ENCODE peak calls at places on chromosomes 7 and 10, in five cellular contexts. K, D, E, H and W are unnamed samples.

GRCh38 chr10:79905322-79906314 is 43.3 kb downstream of the SFTPD start:
- DNase-seq in D (no peak), E (no peak), H (peak), K (peak), W (no peak)

GRCh38 chr10:124703372-124703771 is 40.8 kb downstream of the FAM53B start:
- DNase-seq in K (no peak), D (no peak), E (no peak), H (no peak), W (no peak)

GRCh38 chr7:129308047-129308446 is 83.2 kb downstream of the AHCYL2 start:
- DNase-seq in H (no peak), D (no peak), E (no peak), K (no peak), W (no peak)

GRCh38 chr10:116263870-116264269 is 9.1 kb downstream of the GFRA1 start:
- DNase-seq in E (no peak), K (no peak), D (no peak), H (no peak), W (no peak)

GRCh38 chr10:71643904-71644303 is 75.7 kb downstream of the C10orf105 start:
- DNase-seq in H (no peak), E (no peak), K (no peak), D (peak), W (peak)

GRCh38 chr7:130365511-130366441 is 14.5 kb upstream of the CPA1 start:
- DNase-seq in D (no peak), H (no peak), E (peak), K (no peak), W (no peak)

GRCh38 chr7:13742719-13743640 is 246.5 kb downstream of the ETV1 start:
- DNase-seq in K (peak), E (no peak), H (peak), D (peak), W (no peak)

GRCh38 chr7:100100420-100101015 is 679 bp downstream of the MCM7 start:
- DNase-seq in H (peak), D (peak), E (peak), K (peak), W (peak)

GRCh38 chr10:25078659-25079429 is 62.4 kb downstream of the THNSL1 start:
- DNase-seq in H (no peak), E (no peak), K (peak), D (no peak), W (no peak)

GRCh38 chr7:47539398-47540052 is 42.4 kb downstream of the TNS3 start:
- DNase-seq in H (peak), D (no peak), K (peak), E (no peak), W (no peak)

GRCh38 chr7:77383333-77383740 is 32.8 kb downstream of the GSAP start:
- DNase-seq in K (no peak), E (no peak), H (peak), D (no peak), W (no peak)

GRCh38 chr10:94363251-94363565 is 469 bp upstream of the NOC3L start:
- DNase-seq in K (no peak), D (no peak), E (no peak), H (no peak), W (no peak)

GRCh38 chr10:89122431-89123066 is 84.6 kb downstream of the CH25H start:
- DNase-seq in E (no peak), D (no peak), H (no peak), K (no peak), W (no peak)

GRCh38 chr10:59773088-59773487 is 19.8 kb upstream of the MRLN start:
- DNase-seq in D (no peak), E (no peak), H (no peak), K (no peak), W (no peak)

GRCh38 chr10:28467615-28468014 is 65.3 kb upstream of the WAC start:
- DNase-seq in D (no peak), E (no peak), K (no peak), H (no peak), W (no peak)

GRCh38 chr7:156889089-156889488 is 3.9 kb downstream of the LMBR1 start:
- DNase-seq in K (no peak), H (no peak), D (no peak), E (no peak), W (no peak)

GRCh38 chr7:107219563-107220244 is 50.9 kb downstream of the HBP1 start:
- DNase-seq in H (no peak), E (no peak), K (no peak), D (no peak), W (no peak)

GRCh38 chr10:28580825-28581224 is 47.9 kb downstream of the WAC start:
- DNase-seq in H (no peak), D (no peak), E (no peak), K (no peak), W (no peak)

GRCh38 chr7:36291387-36292316 is 98.0 kb upstream of the ANLN start:
- DNase-seq in H (peak), E (peak), K (peak), D (peak), W (peak)

GRCh38 chr10:11616021-11616420 is 4.6 kb upstream of the USP6NL start:
- DNase-seq in E (no peak), K (no peak), D (no peak), H (peak), W (no peak)

GRCh38 chr10:71264345-71265200 is 52.2 kb downstream of the UNC5B start:
- DNase-seq in H (no peak), D (no peak), K (no peak), E (no peak), W (no peak)

GRCh38 chr7:111803015-111803758 is 240.9 kb upstream of the IMMP2L start:
- DNase-seq in E (no peak), D (no peak), K (peak), H (peak), W (no peak)

GRCh38 chr7:146681487-146681886 is 564.9 kb downstream of the CNTNAP2 start:
- DNase-seq in D (no peak), K (no peak), E (no peak), H (no peak), W (no peak)

GRCh38 chr10:5447611-5448071 is 35.3 kb downstream of the NET1 start:
- DNase-seq in H (no peak), K (no peak), D (peak), E (no peak), W (no peak)

GRCh38 chr10:27248215-27248614 is 7.6 kb upstream of the ACBD5 start:
- DNase-seq in D (no peak), H (no peak), E (no peak), K (no peak), W (no peak)

GRCh38 chr10:27256299-27256698 is 15.7 kb upstream of the ACBD5 start:
- DNase-seq in H (no peak), K (no peak), E (no peak), D (no peak), W (no peak)

GRCh38 chr10:27256790-27257189 is 16.2 kb upstream of the ACBD5 start:
- DNase-seq in E (no peak), K (no peak), H (no peak), D (no peak), W (no peak)

GRCh38 chr10:27251554-27251953 is 11.0 kb upstream of the ACBD5 start:
- DNase-seq in D (no peak), K (no peak), E (no peak), H (no peak), W (no peak)

DNA sequence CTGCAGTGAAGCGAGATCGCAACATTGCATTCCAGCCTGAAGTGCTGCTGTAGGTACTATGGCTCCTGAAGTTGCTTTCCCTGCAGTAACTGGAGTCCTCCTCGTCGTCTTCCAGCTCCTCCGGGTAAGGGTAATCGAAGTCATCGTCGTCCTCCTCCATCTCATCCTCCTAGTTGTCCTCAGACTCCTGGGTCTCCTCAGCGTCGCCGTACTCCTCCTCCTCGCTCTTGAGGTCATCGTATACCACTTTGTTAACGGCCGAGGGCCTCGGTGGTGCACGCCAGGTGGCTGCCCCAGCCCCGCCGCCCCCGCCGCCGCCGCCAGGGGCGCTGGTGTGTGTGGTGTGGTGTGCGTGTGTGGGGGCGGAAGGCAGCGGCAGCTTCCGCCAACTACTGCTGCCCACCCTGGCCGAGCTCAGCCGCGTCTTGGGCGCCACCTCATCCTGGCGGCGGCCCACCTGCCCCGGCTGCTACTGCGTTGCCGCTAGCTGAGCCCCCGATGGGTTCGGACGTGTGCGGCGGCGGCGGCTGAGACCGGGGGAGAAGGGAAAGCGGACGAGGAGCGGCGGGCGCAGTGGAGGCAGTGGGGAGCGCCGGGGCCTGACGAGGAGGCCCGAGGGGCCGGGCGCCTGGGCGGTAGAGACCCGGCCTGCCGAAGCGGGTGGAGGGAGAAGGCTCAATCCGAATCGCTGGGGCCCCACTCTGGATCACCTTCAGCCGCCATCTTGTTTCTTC is 11.8 kb upstream of the ACBD5 start:
- DNase-seq in K (peak), H (peak), D (no peak), E (no peak), W (peak)
- TF ChIP-seq CTCF in K (peak), H (peak), D (no peak), E (peak), W (peak)

GRCh38 chr7:95794917-95795515 is 22.7 kb downstream of the DYNC1I1 start:
- DNase-seq in E (no peak), H (peak), K (peak), D (peak), W (no peak)
- TF ChIP-seq CTCF in E (peak), H (peak), K (peak), D (peak), W (peak)

GRCh38 chr7:136869991-136870798 is 1.7 kb downstream of the CHRM2 start:
- DNase-seq in D (no peak), H (no peak), K (peak), E (no peak), W (no peak)
- TF ChIP-seq CTCF in D (no peak), H (no peak), K (no peak), E (no peak), W (no peak)

DNA sequence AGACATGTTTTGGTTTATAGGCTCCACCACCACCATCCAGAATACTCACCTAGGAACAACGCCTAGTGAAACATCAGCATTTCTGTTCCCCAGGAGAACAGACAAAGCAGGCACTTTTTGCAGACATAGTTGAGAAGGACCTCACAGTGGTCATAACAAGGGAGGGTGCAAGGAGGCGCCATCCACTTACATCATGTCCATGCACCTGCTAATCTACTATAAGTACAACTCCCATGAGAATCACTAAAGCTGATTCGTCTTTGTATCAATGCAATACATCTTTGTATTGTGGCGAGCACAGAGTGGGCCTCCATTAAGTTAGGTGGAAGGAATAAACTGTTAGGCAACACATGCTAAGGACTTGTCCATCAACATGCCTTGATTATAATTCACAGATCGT is 207.1 kb downstream of the KCNMA1 start:
- DNase-seq in H (no peak), K (no peak), E (no peak), D (no peak), W (no peak)
- TF ChIP-seq CTCF in H (peak), K (no peak), E (no peak), D (no peak), W (no peak)